ENCODE peak calls at places on chromosomes 16 and 17, in eight cellular contexts. One of them, this sample, is unnamed.

GRCh38 chr17:72942594-72942993 is 149.9 kb downstream of the SLC39A11 start:
- DNase-seq in CD8-positive, alpha-beta memory T cell: no peak
- DNase-seq in psoas muscle: no peak
- DNase-seq in left ventricle myocardium inferior: no peak
- DNase-seq in thoracic aorta: no peak
- DNase-seq in colonic mucosa: no peak
- DNase-seq in upper lobe of left lung: no peak
- DNase-seq in GM23338: no peak
- DNase-seq in this sample: no peak

GRCh38 chr16:67445441-67445912 is 14.6 kb downstream of the HSD11B2 start:
- DNase-seq in CD8-positive, alpha-beta memory T cell: no peak
- DNase-seq in psoas muscle: peak; percentile 81
- DNase-seq in left ventricle myocardium inferior: peak; percentile 74
- DNase-seq in thoracic aorta: no peak
- DNase-seq in colonic mucosa: no peak
- DNase-seq in upper lobe of left lung: no peak
- DNase-seq in GM23338: no peak
- DNase-seq in this sample: no peak

GRCh38 chr17:15377200-15377599 is 35.8 kb upstream of the TEKT3 start:
- DNase-seq in CD8-positive, alpha-beta memory T cell: no peak
- DNase-seq in psoas muscle: no peak
- DNase-seq in left ventricle myocardium inferior: no peak
- DNase-seq in thoracic aorta: no peak
- DNase-seq in colonic mucosa: no peak
- DNase-seq in upper lobe of left lung: no peak
- DNase-seq in GM23338: no peak
- DNase-seq in this sample: no peak

GRCh38 chr16:81254919-81255526 is 16.5 kb downstream of the BCO1 start:
- DNase-seq in CD8-positive, alpha-beta memory T cell: no peak
- DNase-seq in psoas muscle: no peak
- DNase-seq in left ventricle myocardium inferior: no peak
- DNase-seq in thoracic aorta: no peak
- DNase-seq in colonic mucosa: no peak
- DNase-seq in upper lobe of left lung: no peak
- DNase-seq in GM23338: no peak
- DNase-seq in this sample: no peak

GRCh38 chr16:73713301-73713700 is 583.3 kb upstream of the PSMD7 start:
- DNase-seq in CD8-positive, alpha-beta memory T cell: no peak
- DNase-seq in psoas muscle: no peak
- DNase-seq in left ventricle myocardium inferior: no peak
- DNase-seq in thoracic aorta: no peak
- DNase-seq in colonic mucosa: no peak
- DNase-seq in upper lobe of left lung: no peak
- DNase-seq in GM23338: no peak
- DNase-seq in this sample: no peak

GRCh38 chr17:4980644-4981216 is 6.7 kb downstream of the CAMTA2 start:
- DNase-seq in CD8-positive, alpha-beta memory T cell: no peak
- DNase-seq in psoas muscle: no peak
- DNase-seq in left ventricle myocardium inferior: no peak
- DNase-seq in thoracic aorta: no peak
- DNase-seq in colonic mucosa: peak; percentile 56
- DNase-seq in upper lobe of left lung: no peak
- DNase-seq in GM23338: peak; percentile 95
- DNase-seq in this sample: no peak

GRCh38 chr16:825298-826061 is 24.9 kb upstream of the GNG13 start:
- DNase-seq in CD8-positive, alpha-beta memory T cell: no peak
- DNase-seq in psoas muscle: no peak
- DNase-seq in left ventricle myocardium inferior: no peak
- DNase-seq in thoracic aorta: no peak
- DNase-seq in colonic mucosa: no peak
- DNase-seq in upper lobe of left lung: peak; percentile 85
- DNase-seq in GM23338: no peak
- DNase-seq in this sample: no peak

GRCh38 chr16:2838928-2839327 is 8.8 kb downstream of the ZG16B start:
- DNase-seq in CD8-positive, alpha-beta memory T cell: peak; percentile 74
- DNase-seq in psoas muscle: peak; percentile 75
- DNase-seq in left ventricle myocardium inferior: peak; percentile 48
- DNase-seq in thoracic aorta: no peak
- DNase-seq in colonic mucosa: peak; percentile 65
- DNase-seq in upper lobe of left lung: peak; percentile 90
- DNase-seq in GM23338: peak; percentile 93
- DNase-seq in this sample: peak; percentile 67

GRCh38 chr17:45293413-45294211 is 23.2 kb downstream of the MAP3K14 start:
- DNase-seq in CD8-positive, alpha-beta memory T cell: peak; percentile 39
- DNase-seq in psoas muscle: peak; percentile 95
- DNase-seq in left ventricle myocardium inferior: peak; percentile 80
- DNase-seq in thoracic aorta: peak; percentile 82
- DNase-seq in colonic mucosa: peak; percentile 79
- DNase-seq in upper lobe of left lung: no peak
- DNase-seq in GM23338: no peak
- DNase-seq in this sample: peak; percentile 88

GRCh38 chr16:1525871-1526607 is 7.4 kb upstream of the TMEM204 start:
- DNase-seq in CD8-positive, alpha-beta memory T cell: peak; percentile 59
- DNase-seq in psoas muscle: no peak
- DNase-seq in left ventricle myocardium inferior: no peak
- DNase-seq in thoracic aorta: no peak
- DNase-seq in colonic mucosa: no peak
- DNase-seq in upper lobe of left lung: peak; percentile 75
- DNase-seq in GM23338: no peak
- DNase-seq in this sample: no peak

GRCh38 chr16:58085584-58086251 is 43.5 kb downstream of the CFAP20 start:
- DNase-seq in CD8-positive, alpha-beta memory T cell: no peak
- DNase-seq in psoas muscle: no peak
- DNase-seq in left ventricle myocardium inferior: no peak
- DNase-seq in thoracic aorta: no peak
- DNase-seq in colonic mucosa: no peak
- DNase-seq in upper lobe of left lung: no peak
- DNase-seq in GM23338: no peak
- DNase-seq in this sample: no peak

GRCh38 chr17:68288375-68288774 is 2.6 kb downstream of the SLC16A6 start:
- DNase-seq in CD8-positive, alpha-beta memory T cell: no peak
- DNase-seq in psoas muscle: no peak
- DNase-seq in left ventricle myocardium inferior: no peak
- DNase-seq in thoracic aorta: no peak
- DNase-seq in colonic mucosa: no peak
- DNase-seq in upper lobe of left lung: no peak
- DNase-seq in GM23338: no peak
- DNase-seq in this sample: no peak

DNA sequence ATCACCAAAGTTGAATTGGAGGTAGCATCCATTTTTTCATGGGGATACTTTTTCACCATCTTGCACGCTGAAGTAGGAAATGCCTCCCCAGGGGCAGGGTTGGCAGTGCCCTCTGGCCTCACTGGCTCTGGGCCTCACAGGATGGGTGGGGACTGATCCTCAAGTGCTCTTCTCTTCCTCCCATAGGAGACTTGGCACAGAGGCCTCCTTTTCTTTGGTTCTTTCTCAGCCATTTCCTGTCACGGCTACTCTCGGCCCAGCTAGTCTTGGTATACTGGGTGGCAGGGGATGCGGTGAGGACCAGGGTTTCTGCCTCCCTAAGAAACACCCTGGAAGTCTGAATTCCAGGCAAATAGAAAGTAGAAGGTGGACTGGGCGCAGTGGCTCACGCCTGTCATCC is 58.2 kb downstream of the PECAM1 start:
- DNase-seq in CD8-positive, alpha-beta memory T cell: no peak
- DNase-seq in psoas muscle: no peak
- DNase-seq in left ventricle myocardium inferior: peak; percentile 29
- DNase-seq in thoracic aorta: no peak
- DNase-seq in colonic mucosa: no peak
- DNase-seq in upper lobe of left lung: no peak
- DNase-seq in GM23338: no peak
- DNase-seq in this sample: no peak
- H3K4me1 ChIP-seq in CD8-positive, alpha-beta memory T cell: no peaks in the 10 kb centered on the region
- H3K4me1 ChIP-seq in psoas muscle: peaks cover 16% of the 10 kb centered on the region
- H3K4me1 ChIP-seq in left ventricle myocardium inferior: peaks cover 98% of the 10 kb centered on the region
- H3K4me1 ChIP-seq in thoracic aorta: peaks cover 33% of the 10 kb centered on the region
- H3K4me1 ChIP-seq in colonic mucosa: no peaks in the 10 kb centered on the region
- H3K4me1 ChIP-seq in upper lobe of left lung: peaks cover 95% of the 10 kb centered on the region
- H3K4me1 ChIP-seq in GM23338: no peaks in the 10 kb centered on the region
- H3K4me1 ChIP-seq in this sample: peaks cover 75% of the 10 kb centered on the region

GRCh38 chr17:27518048-27518447 is 61.8 kb downstream of the KSR1 start:
- DNase-seq in CD8-positive, alpha-beta memory T cell: no peak
- DNase-seq in psoas muscle: no peak
- DNase-seq in left ventricle myocardium inferior: no peak
- DNase-seq in thoracic aorta: no peak
- DNase-seq in colonic mucosa: no peak
- DNase-seq in upper lobe of left lung: no peak
- DNase-seq in GM23338: no peak
- DNase-seq in this sample: no peak

GRCh38 chr17:27521281-27522027 is 65.2 kb downstream of the KSR1 start:
- DNase-seq in CD8-positive, alpha-beta memory T cell: no peak
- DNase-seq in psoas muscle: no peak
- DNase-seq in left ventricle myocardium inferior: no peak
- DNase-seq in thoracic aorta: no peak
- DNase-seq in colonic mucosa: no peak
- DNase-seq in upper lobe of left lung: no peak
- DNase-seq in GM23338: no peak
- DNase-seq in this sample: peak; percentile 63

GRCh38 chr17:27518750-27519521 is 62.7 kb downstream of the KSR1 start:
- DNase-seq in CD8-positive, alpha-beta memory T cell: no peak
- DNase-seq in psoas muscle: no peak
- DNase-seq in left ventricle myocardium inferior: no peak
- DNase-seq in thoracic aorta: no peak
- DNase-seq in colonic mucosa: no peak
- DNase-seq in upper lobe of left lung: no peak
- DNase-seq in GM23338: no peak
- DNase-seq in this sample: no peak

GRCh38 chr17:27520571-27521185 is 64.4 kb downstream of the KSR1 start:
- DNase-seq in CD8-positive, alpha-beta memory T cell: no peak
- DNase-seq in psoas muscle: no peak
- DNase-seq in left ventricle myocardium inferior: no peak
- DNase-seq in thoracic aorta: no peak
- DNase-seq in colonic mucosa: no peak
- DNase-seq in upper lobe of left lung: no peak
- DNase-seq in GM23338: no peak
- DNase-seq in this sample: no peak

DNA sequence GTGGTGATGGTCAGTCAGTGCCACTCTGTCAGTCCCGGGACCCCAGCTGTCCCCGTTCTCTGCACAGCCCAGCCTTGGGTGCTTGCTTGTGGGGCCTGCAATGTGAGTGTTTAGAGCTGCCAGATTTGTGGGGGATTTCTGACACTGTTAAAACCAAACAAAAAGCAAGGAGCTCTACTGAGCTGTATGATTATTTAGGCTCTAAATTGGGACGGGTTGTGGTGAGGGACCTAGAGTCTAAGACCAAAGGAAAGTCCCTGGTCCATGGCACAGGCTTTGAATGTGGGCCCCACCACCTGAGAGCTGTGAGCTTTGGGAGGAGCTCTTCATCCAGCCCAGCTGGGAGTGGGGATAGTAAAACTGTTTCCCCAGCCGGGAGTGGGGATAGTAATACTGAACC is 63.3 kb downstream of the KSR1 start:
- DNase-seq in CD8-positive, alpha-beta memory T cell: no peak
- DNase-seq in psoas muscle: no peak
- DNase-seq in left ventricle myocardium inferior: no peak
- DNase-seq in thoracic aorta: no peak
- DNase-seq in colonic mucosa: no peak
- DNase-seq in upper lobe of left lung: no peak
- DNase-seq in GM23338: no peak
- DNase-seq in this sample: no peak
- H3K4me1 ChIP-seq in CD8-positive, alpha-beta memory T cell: no peaks in the 10 kb centered on the region
- H3K4me1 ChIP-seq in psoas muscle: no peaks in the 10 kb centered on the region
- H3K4me1 ChIP-seq in left ventricle myocardium inferior: peaks cover 32% of the 10 kb centered on the region
- H3K4me1 ChIP-seq in thoracic aorta: no peaks in the 10 kb centered on the region
- H3K4me1 ChIP-seq in colonic mucosa: no peaks in the 10 kb centered on the region
- H3K4me1 ChIP-seq in upper lobe of left lung: peaks cover 12% of the 10 kb centered on the region
- H3K4me1 ChIP-seq in GM23338: peaks cover 65% of the 10 kb centered on the region
- H3K4me1 ChIP-seq in this sample: peaks cover 39% of the 10 kb centered on the region

GRCh38 chr17:77882481-77883212 is 75.9 kb upstream of the TNRC6C start:
- DNase-seq in CD8-positive, alpha-beta memory T cell: peak; percentile 95
- DNase-seq in psoas muscle: peak; percentile 67
- DNase-seq in left ventricle myocardium inferior: peak; percentile 73
- DNase-seq in thoracic aorta: no peak
- DNase-seq in colonic mucosa: peak; percentile 51
- DNase-seq in upper lobe of left lung: no peak
- DNase-seq in GM23338: no peak
- DNase-seq in this sample: no peak

GRCh38 chr17:77882040-77882439 is 76.5 kb upstream of the TNRC6C start:
- DNase-seq in CD8-positive, alpha-beta memory T cell: no peak
- DNase-seq in psoas muscle: peak; percentile 5
- DNase-seq in left ventricle myocardium inferior: no peak
- DNase-seq in thoracic aorta: no peak
- DNase-seq in colonic mucosa: no peak
- DNase-seq in upper lobe of left lung: no peak
- DNase-seq in GM23338: no peak
- DNase-seq in this sample: no peak

GRCh38 chr17:77879896-77880280 is 78.6 kb upstream of the TNRC6C start:
- DNase-seq in CD8-positive, alpha-beta memory T cell: no peak
- DNase-seq in psoas muscle: peak; percentile 29
- DNase-seq in left ventricle myocardium inferior: no peak
- DNase-seq in thoracic aorta: no peak
- DNase-seq in colonic mucosa: no peak
- DNase-seq in upper lobe of left lung: no peak
- DNase-seq in GM23338: no peak
- DNase-seq in this sample: no peak

GRCh38 chr17:77880702-77881450 is 77.6 kb upstream of the TNRC6C start:
- DNase-seq in CD8-positive, alpha-beta memory T cell: no peak
- DNase-seq in psoas muscle: peak; percentile 51
- DNase-seq in left ventricle myocardium inferior: no peak
- DNase-seq in thoracic aorta: no peak
- DNase-seq in colonic mucosa: no peak
- DNase-seq in upper lobe of left lung: no peak
- DNase-seq in GM23338: no peak
- DNase-seq in this sample: no peak

DNA sequence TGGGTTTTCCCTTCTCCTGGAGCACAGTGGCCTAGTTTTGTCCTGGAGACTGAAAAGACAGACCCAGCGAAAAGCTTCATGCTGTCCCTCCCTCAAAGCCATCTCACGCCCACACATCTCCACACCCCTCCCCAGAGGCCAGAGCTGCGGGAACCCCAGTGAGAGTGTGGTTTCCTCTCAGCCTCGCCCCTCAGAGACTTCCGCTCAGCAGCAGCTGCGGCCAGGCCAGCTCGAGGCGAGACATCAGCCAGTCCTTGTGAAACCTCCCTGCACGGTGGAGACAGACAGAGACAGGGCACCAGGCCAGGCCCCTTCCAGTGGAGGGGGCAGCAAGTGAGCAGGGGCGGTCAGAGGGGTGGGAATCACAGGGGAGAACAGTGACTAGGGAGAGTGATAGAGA is 77.0 kb upstream of the TNRC6C start:
- DNase-seq in CD8-positive, alpha-beta memory T cell: peak; percentile 90
- DNase-seq in psoas muscle: peak; percentile 92
- DNase-seq in left ventricle myocardium inferior: peak; percentile 90
- DNase-seq in thoracic aorta: peak; percentile 52
- DNase-seq in colonic mucosa: peak; percentile 76
- DNase-seq in upper lobe of left lung: peak; percentile 89
- DNase-seq in GM23338: no peak
- DNase-seq in this sample: peak; percentile 48
- H3K4me1 ChIP-seq in CD8-positive, alpha-beta memory T cell: peaks cover 88% of the 10 kb centered on the region
- H3K4me1 ChIP-seq in psoas muscle: peaks cover 9% of the 10 kb centered on the region
- H3K4me1 ChIP-seq in left ventricle myocardium inferior: peaks cover 44% of the 10 kb centered on the region
- H3K4me1 ChIP-seq in thoracic aorta: peaks cover 26% of the 10 kb centered on the region
- H3K4me1 ChIP-seq in colonic mucosa: no peaks in the 10 kb centered on the region
- H3K4me1 ChIP-seq in upper lobe of left lung: peaks cover 32% of the 10 kb centered on the region
- H3K4me1 ChIP-seq in GM23338: peaks cover 2% of the 10 kb centered on the region
- H3K4me1 ChIP-seq in this sample: peaks cover 28% of the 10 kb centered on the region

DNA sequence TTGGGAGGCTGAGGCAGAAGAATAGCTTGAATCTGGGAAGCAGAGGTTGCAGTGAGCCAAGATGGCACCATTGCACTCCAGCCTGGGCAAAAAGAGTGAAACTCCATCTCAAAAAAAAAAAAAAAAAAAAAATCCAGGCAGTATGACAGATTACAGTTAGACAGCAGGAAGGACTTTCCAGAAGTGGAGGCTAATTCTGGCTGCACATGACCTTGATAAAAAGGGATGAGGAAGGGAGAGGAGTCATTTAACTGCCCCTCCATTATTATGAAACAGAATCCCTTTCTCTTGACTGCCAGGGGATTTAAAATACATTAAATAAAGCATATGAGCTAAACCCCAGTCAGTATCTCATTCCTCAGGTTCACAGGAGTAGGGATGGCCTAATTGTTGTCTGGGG is 1.8 kb upstream of the ARHGAP23 start:
- DNase-seq in CD8-positive, alpha-beta memory T cell: no peak
- DNase-seq in psoas muscle: no peak
- DNase-seq in left ventricle myocardium inferior: no peak
- DNase-seq in thoracic aorta: no peak
- DNase-seq in colonic mucosa: no peak
- DNase-seq in upper lobe of left lung: no peak
- DNase-seq in GM23338: no peak
- DNase-seq in this sample: no peak
- H3K4me1 ChIP-seq in CD8-positive, alpha-beta memory T cell: peaks cover 9% of the 10 kb centered on the region
- H3K4me1 ChIP-seq in psoas muscle: peaks cover 40% of the 10 kb centered on the region
- H3K4me1 ChIP-seq in left ventricle myocardium inferior: peaks cover 88% of the 10 kb centered on the region
- H3K4me1 ChIP-seq in thoracic aorta: peaks cover 61% of the 10 kb centered on the region
- H3K4me1 ChIP-seq in colonic mucosa: peaks cover 4% of the 10 kb centered on the region
- H3K4me1 ChIP-seq in upper lobe of left lung: peaks cover 34% of the 10 kb centered on the region
- H3K4me1 ChIP-seq in GM23338: peaks cover 66% of the 10 kb centered on the region
- H3K4me1 ChIP-seq in this sample: peaks cover 8% of the 10 kb centered on the region